ENCODE peak calls at places on chromosomes 13 and 19, in six cellular contexts. T, J, S, N, R and W are unnamed samples.

GRCh38 chr19:33482486-33482885 is 39.1 kb downstream of the PEPD start:
- DNase-seq in T (peak; percentile 60), J (no peak), S (no peak), N (no peak), R (no peak), W (no peak)

GRCh38 chr19:28940751-28941500 is 272.0 kb downstream of the UQCRFS1 start:
- DNase-seq in T (no peak), J (no peak), S (no peak), N (peak; percentile 59), R (no peak), W (no peak)

GRCh38 chr13:82654851-82655517 is 1227.3 kb downstream of the SLITRK1 start:
- DNase-seq in T (peak; percentile 51), J (no peak), S (no peak), N (peak; percentile 86), R (no peak), W (no peak)

GRCh38 chr13:30065181-30065580 is 214.8 kb upstream of the UBL3 start:
- DNase-seq in T (no peak), J (peak; percentile 63), S (no peak), N (no peak), R (no peak), W (no peak)

GRCh38 chr19:15452111-15453047 is 2.6 kb upstream of the WIZ start:
- DNase-seq in T (peak; percentile 43), J (peak; percentile 93), S (no peak), N (peak; percentile 54), R (peak; percentile 97), W (peak; percentile 86)

GRCh38 chr13:75675421-75675820 is 39.3 kb downstream of the LMO7 start:
- DNase-seq in T (no peak), J (no peak), S (no peak), N (no peak), R (no peak), W (no peak)

GRCh38 chr13:80881495-80882482 is 540.9 kb upstream of the SPRY2 start:
- DNase-seq in T (no peak), J (peak; percentile 58), S (no peak), N (no peak), R (peak; percentile 32), W (no peak)

GRCh38 chr19:18762125-18763023 is 28.7 kb downstream of the COMP start:
- DNase-seq in T (peak; percentile 65), J (peak; percentile 72), S (no peak), N (no peak), R (no peak), W (no peak)

GRCh38 chr13:52850396-52851152 is 2.1 kb upstream of the PCDH8 start:
- DNase-seq in T (peak; percentile 4), J (peak; percentile 94), S (no peak), N (peak; percentile 10), R (peak; percentile 73), W (peak; percentile 84)

GRCh38 chr13:109703250-109703649 is 83.1 kb downstream of the IRS2 start:
- DNase-seq in T (no peak), J (no peak), S (no peak), N (no peak), R (no peak), W (no peak)

GRCh38 chr19:8224394-8225145 is 15.4 kb downstream of the CERS4 start:
- DNase-seq in T (no peak), J (no peak), S (no peak), N (peak; percentile 74), R (no peak), W (no peak)

GRCh38 chr13:40329682-40330485 is 336.6 kb downstream of the FOXO1 start:
- DNase-seq in T (peak; percentile 58), J (no peak), S (no peak), N (no peak), R (no peak), W (no peak)

GRCh38 chr19:4555657-4556561 is 3.6 kb downstream of the SEMA6B start:
- DNase-seq in T (no peak), J (no peak), S (no peak), N (no peak), R (no peak), W (no peak)

GRCh38 chr13:24670927-24671326 is 9.3 kb upstream of the ATP12A start:
- DNase-seq in T (no peak), J (peak; percentile 85), S (no peak), N (no peak), R (no peak), W (no peak)

GRCh38 chr19:29831041-29831548 is 19.3 kb downstream of the CCNE1 start:
- DNase-seq in T (no peak), J (no peak), S (peak; percentile 62), N (no peak), R (no peak), W (no peak)

GRCh38 chr19:10871711-10872550 is 578 bp downstream of the CARM1 start:
- DNase-seq in T (no peak), J (peak; percentile 73), S (peak; percentile 51), N (no peak), R (no peak), W (peak; percentile 94)

GRCh38 chr13:81745391-81745790 is 1404.5 kb upstream of the SPRY2 start:
- DNase-seq in T (no peak), J (no peak), S (no peak), N (no peak), R (no peak), W (no peak)

GRCh38 chr13:38636756-38637155 is 50.1 kb upstream of the FREM2 start:
- DNase-seq in T (no peak), J (peak; percentile 84), S (no peak), N (no peak), R (no peak), W (no peak)

GRCh38 chr13:29204651-29205050 is 384.5 kb downstream of the MTUS2 start:
- DNase-seq in T (no peak), J (no peak), S (no peak), N (no peak), R (no peak), W (no peak)

GRCh38 chr19:29620931-29621351 is 14.9 kb downstream of the POP4 start:
- DNase-seq in T (no peak), J (peak; percentile 67), S (peak; percentile 57), N (no peak), R (no peak), W (peak; percentile 67)

GRCh38 chr19:41298327-41298964 is 11.5 kb upstream of the CCDC97 start:
- DNase-seq in T (peak; percentile 71), J (peak; percentile 63), S (peak; percentile 35), N (peak; percentile 91), R (no peak), W (no peak)

GRCh38 chr13:95535243-95535642 is 17.3 kb upstream of the CLDN10 start:
- DNase-seq in T (peak; percentile 89), J (no peak), S (no peak), N (peak; percentile 79), R (no peak), W (no peak)

GRCh38 chr19:3849092-3849491 is 19.7 kb downstream of the ZFR2 start:
- DNase-seq in T (no peak), J (peak; percentile 77), S (peak; percentile 67), N (no peak), R (peak; percentile 85), W (no peak)

GRCh38 chr13:100300708-100301107 is 211.8 kb downstream of the PCCA start:
- DNase-seq in T (no peak), J (no peak), S (no peak), N (no peak), R (no peak), W (no peak)

GRCh38 chr13:84455143-84455905 is 573.0 kb upstream of the SLITRK1 start:
- DNase-seq in T (no peak), J (no peak), S (no peak), N (no peak), R (no peak), W (peak; percentile 41)

GRCh38 chr13:21152251-21152899 is 24.0 kb downstream of the SKA3 start:
- DNase-seq in T (no peak), J (peak; percentile 8), S (no peak), N (no peak), R (no peak), W (no peak)